ENCODE peak calls at places on chromosomes 6 and 20, in eight cellular contexts. K is NCI-H345, M is T-helper 9 cell, X is NCI-H510A treated with DMSO at 0.1 percent for 48 hours, B is AG08395, C is NCI-H748 treated with DMSO at 0.1 percent for 48 hours, H is HT1080, O is mucosa of gallbladder. N is an unnamed sample.

GRCh38 chr6:1295420-1295819 is 16.5 kb upstream of the FOXQ1 start:
- DNase-seq in K (no peak), M (no peak), X (no peak), B (no peak), C (no peak), H (no peak), O (no peak), N (no peak)

GRCh38 chr6:4698901-4699659 is 77.1 kb upstream of the CDYL start:
- DNase-seq in K (peak), M (no peak), X (no peak), B (peak), C (peak), H (no peak), O (no peak), N (no peak)

GRCh38 chr6:16239090-16239797 is 857 bp downstream of the GMPR start:
- DNase-seq in K (no peak), M (no peak), X (peak), B (peak), C (peak), H (peak), O (peak), N (peak)

GRCh38 chr6:31778999-31779885 is 2.1 kb upstream of the VWA7 start:
- DNase-seq in K (no peak), M (no peak), X (no peak), B (no peak), C (no peak), H (no peak), O (no peak), N (no peak)

GRCh38 chr6:45625191-45625664 is 247.5 kb upstream of the SUPT3H start:
- DNase-seq in K (no peak), M (no peak), X (no peak), B (peak), C (no peak), H (peak), O (no peak), N (no peak)

GRCh38 chr6:90496617-90497016 is 90.3 kb downstream of the MAP3K7 start:
- DNase-seq in K (no peak), M (no peak), X (no peak), B (no peak), C (no peak), H (no peak), O (no peak), N (no peak)

GRCh38 chr6:48894469-48894868 is 568.6 kb downstream of the MMUT start:
- DNase-seq in K (no peak), M (no peak), X (no peak), B (no peak), C (no peak), H (no peak), O (no peak), N (no peak)

GRCh38 chr20:57089701-57090144 is 176.7 kb downstream of the BMP7 start:
- DNase-seq in K (peak), M (peak), X (peak), B (peak), C (no peak), H (peak), O (peak), N (peak)

GRCh38 chr20:57482796-57483195 is 42.1 kb downstream of the CTCFL start:
- DNase-seq in K (no peak), M (no peak), X (no peak), B (no peak), C (no peak), H (no peak), O (no peak), N (no peak)

GRCh38 chr6:74946961-74947360 is 258.9 kb downstream of the COL12A1 start:
- DNase-seq in K (no peak), M (no peak), X (no peak), B (peak), C (no peak), H (peak), O (no peak), N (no peak)

GRCh38 chr6:2858678-2859324 is 17.1 kb upstream of the SERPINB1 start:
- DNase-seq in K (no peak), M (peak), X (no peak), B (no peak), C (no peak), H (no peak), O (no peak), N (no peak)

GRCh38 chr6:15317934-15318902 is 72.3 kb downstream of the JARID2 start:
- DNase-seq in K (no peak), M (no peak), X (no peak), B (peak), C (no peak), H (no peak), O (no peak), N (no peak)

GRCh38 chr6:114194362-114195343 is 148.2 kb downstream of the HS3ST5 start:
- DNase-seq in K (no peak), M (no peak), X (no peak), B (peak), C (no peak), H (peak), O (no peak), N (no peak)

GRCh38 chr20:19265646-19266374 is 53.4 kb downstream of the SLC24A3 start:
- DNase-seq in K (no peak), M (no peak), X (peak), B (no peak), C (no peak), H (no peak), O (no peak), N (peak)

GRCh38 chr20:62805365-62805710 is 703 bp downstream of the OGFR start:
- DNase-seq in K (peak), M (no peak), X (no peak), B (peak), C (no peak), H (no peak), O (no peak), N (peak)

GRCh38 chr20:11101243-11101642 is 427.4 kb upstream of the JAG1 start:
- DNase-seq in K (no peak), M (no peak), X (no peak), B (no peak), C (no peak), H (no peak), O (no peak), N (no peak)

GRCh38 chr6:133767571-133767970 is 121.3 kb upstream of the TCF21 start:
- DNase-seq in K (no peak), M (no peak), X (no peak), B (no peak), C (no peak), H (no peak), O (no peak), N (no peak)

GRCh38 chr6:73028893-73029450 is 196.3 kb downstream of the KHDC1L start:
- DNase-seq in K (peak), M (no peak), X (no peak), B (no peak), C (peak), H (no peak), O (no peak), N (no peak)

GRCh38 chr20:17536944-17537444 is 5.8 kb upstream of the BFSP1 start:
- DNase-seq in K (peak), M (peak), X (peak), B (peak), C (peak), H (peak), O (peak), N (peak)

GRCh38 chr6:17392978-17393334 is 439 bp upstream of the CAP2 start:
- DNase-seq in K (no peak), M (no peak), X (no peak), B (no peak), C (no peak), H (no peak), O (no peak), N (no peak)

GRCh38 chr6:43297644-43298564 is at the start of gene SLC22A7:
- DNase-seq in K (no peak), M (no peak), X (no peak), B (peak), C (no peak), H (no peak), O (peak), N (peak)

GRCh38 chr6:3997144-3997770 is 81.7 kb downstream of the FAM217A start:
- DNase-seq in K (no peak), M (no peak), X (no peak), B (peak), C (no peak), H (peak), O (no peak), N (no peak)

GRCh38 chr6:27260339-27260738 is 12.8 kb downstream of the PRSS16 start:
- DNase-seq in K (no peak), M (no peak), X (no peak), B (no peak), C (no peak), H (no peak), O (no peak), N (no peak)

GRCh38 chr20:20410678-20411077 is 42.8 kb downstream of the INSM1 start:
- DNase-seq in K (peak), M (no peak), X (peak), B (no peak), C (peak), H (no peak), O (peak), N (no peak)

GRCh38 chr6:29811377-29811776 is 16.2 kb upstream of the HLA-G start:
- DNase-seq in K (no peak), M (no peak), X (no peak), B (no peak), C (no peak), H (no peak), O (no peak), N (no peak)

GRCh38 chr20:41425180-41425884 is 58.7 kb upstream of the EMILIN3 start:
- DNase-seq in K (no peak), M (no peak), X (no peak), B (peak), C (no peak), H (no peak), O (peak), N (no peak)

GRCh38 chr20:63292292-63292701 is 689 bp upstream of the COL20A1 start:
- DNase-seq in K (no peak), M (no peak), X (no peak), B (no peak), C (no peak), H (no peak), O (no peak), N (no peak)

GRCh38 chr6:70371454-70372105 is 41.7 kb upstream of the FAM135A start:
- DNase-seq in K (peak), M (no peak), X (peak), B (peak), C (peak), H (peak), O (no peak), N (peak)

GRCh38 chr6:31576897-31577341 is 1.6 kb downstream of the TNF start:
- DNase-seq in K (no peak), M (no peak), X (no peak), B (no peak), C (no peak), H (peak), O (no peak), N (no peak)

GRCh38 chr6:55578537-55579363 is at the start of gene HMGCLL1:
- DNase-seq in K (peak), M (no peak), X (peak), B (peak), C (peak), H (no peak), O (no peak), N (peak)

GRCh38 chr6:15425947-15426346 is 180.1 kb downstream of the JARID2 start:
- DNase-seq in K (no peak), M (no peak), X (no peak), B (no peak), C (no peak), H (no peak), O (no peak), N (no peak)

GRCh38 chr6:70694371-70694770 is 26.7 kb downstream of the SMAP1 start:
- DNase-seq in K (no peak), M (no peak), X (no peak), B (no peak), C (no peak), H (no peak), O (no peak), N (no peak)

GRCh38 chr6:161922631-161923119 is 648.8 kb upstream of the AGPAT4 start:
- DNase-seq in K (no peak), M (no peak), X (peak), B (peak), C (peak), H (peak), O (peak), N (no peak)

GRCh38 chr6:160461641-160462040 is 113.5 kb downstream of the SLC22A3 start:
- DNase-seq in K (no peak), M (no peak), X (no peak), B (no peak), C (no peak), H (peak), O (no peak), N (no peak)

GRCh38 chr6:14046476-14047068 is 71.0 kb upstream of the CD83 start:
- DNase-seq in K (peak), M (no peak), X (peak), B (peak), C (peak), H (peak), O (peak), N (peak)

GRCh38 chr6:9606435-9607134 is 808.3 kb downstream of the TFAP2A start:
- DNase-seq in K (no peak), M (no peak), X (no peak), B (no peak), C (no peak), H (no peak), O (no peak), N (no peak)

GRCh38 chr6:114304304-114304887 is 38.4 kb downstream of the HS3ST5 start:
- DNase-seq in K (no peak), M (no peak), X (peak), B (peak), C (no peak), H (peak), O (no peak), N (no peak)